ENCODE peak calls at places on chromosomes 2 and 18, in seven cellular contexts. Q is IMR-90, E is adrenal gland, G is keratinocyte, V is small intestine, R is aorta, I is right cardiac atrium. C is an unnamed sample.

GRCh38 chr2:30149513-30149912 is 2.7 kb downstream of the YPEL5 start:
- DNase-seq in R (no peak), I (no peak), G (no peak), E (no peak), V (no peak), Q (no peak), C (peak; percentile 86)

GRCh38 chr2:240055177-240055917 is 2.0 kb upstream of the OR6B3 start:
- DNase-seq in I (no peak), R (no peak), E (no peak), V (no peak), Q (no peak), G (no peak), C (no peak)

GRCh38 chr2:7672685-7673071 is 755.5 kb downstream of the RNF144A start:
- DNase-seq in Q (no peak), R (no peak), G (no peak), E (no peak), I (no peak), V (no peak), C (no peak)

GRCh38 chr2:74149570-74150319 is 2.0 kb upstream of the BOLA3 start:
- DNase-seq in Q (no peak), V (no peak), G (no peak), E (no peak), I (no peak), R (no peak), C (no peak)

GRCh38 chr2:241445426-241445825 is 63.0 kb downstream of the STK25 start:
- DNase-seq in R (no peak), V (no peak), I (no peak), E (no peak), G (no peak), Q (no peak), C (no peak)

GRCh38 chr18:11035814-11036213 is 113.6 kb downstream of the PIEZO2 start:
- DNase-seq in Q (no peak), G (no peak), R (no peak), V (no peak), I (no peak), E (no peak), C (no peak)

GRCh38 chr2:29590211-29590610 is 331.2 kb downstream of the ALK start:
- DNase-seq in Q (no peak), I (no peak), R (no peak), G (no peak), V (no peak), E (no peak), C (no peak)

GRCh38 chr2:28810384-28811285 is at the start of gene SPDYA:
- DNase-seq in I (peak; percentile 90), V (peak; percentile 77), R (peak; percentile 94), Q (peak; percentile 36), G (no peak), E (peak; percentile 80), C (peak; percentile 83)

GRCh38 chr18:21774722-21775121 is 34.1 kb downstream of the MIB1 start:
- DNase-seq in V (no peak), R (no peak), E (no peak), G (no peak), I (no peak), Q (no peak), C (no peak)

GRCh38 chr2:231781798-231782726 is 980 bp upstream of the PDE6D start:
- DNase-seq in V (peak; percentile 72), I (no peak), R (no peak), Q (peak; percentile 42), E (peak; percentile 46), G (no peak), C (peak; percentile 36)

GRCh38 chr2:161044095-161044874 is 115.9 kb upstream of the TANK start:
- DNase-seq in I (no peak), V (no peak), G (no peak), E (no peak), Q (peak; percentile 73), R (no peak), C (no peak)

GRCh38 chr2:175439416-175439815 is 257.9 kb upstream of the ATP5MC3 start:
- DNase-seq in I (no peak), G (no peak), Q (no peak), E (no peak), V (no peak), R (no peak), C (no peak)

GRCh38 chr18:59124370-59124704 is 15.3 kb upstream of the SEC11C start:
- DNase-seq in R (no peak), G (no peak), E (no peak), I (no peak), V (no peak), Q (no peak), C (peak; percentile 32)

GRCh38 chr2:176066645-176067586 is 16.8 kb downstream of the EVX2 start:
- DNase-seq in R (no peak), E (no peak), I (no peak), Q (no peak), G (no peak), V (no peak), C (no peak)

GRCh38 chr2:84257871-84258270 is 201.2 kb downstream of the SUCLG1 start:
- DNase-seq in V (no peak), R (no peak), G (no peak), I (no peak), E (no peak), Q (no peak), C (peak; percentile 15)

GRCh38 chr18:9707381-9708056 is 582 bp upstream of the RAB31 start:
- DNase-seq in I (no peak), G (no peak), R (no peak), Q (peak; percentile 45), E (no peak), V (no peak), C (no peak)

GRCh38 chr2:147351789-147352188 is 493.0 kb upstream of the ACVR2A start:
- DNase-seq in G (no peak), V (no peak), R (no peak), I (no peak), E (no peak), Q (no peak), C (no peak)

GRCh38 chr18:57957210-57957609 is 86.8 kb upstream of the NEDD4L start:
- DNase-seq in Q (no peak), G (no peak), I (no peak), R (no peak), V (no peak), E (no peak), C (no peak)

GRCh38 chr2:49770919-49771318 is 616.6 kb upstream of the FSHR start:
- DNase-seq in E (no peak), R (peak; percentile 79), Q (no peak), V (peak; percentile 38), I (peak; percentile 51), G (peak; percentile 11), C (peak; percentile 22)

GRCh38 chr2:165953306-165953654 is 296 bp downstream of the TTC21B start:
- DNase-seq in E (no peak), G (no peak), V (no peak), I (no peak), Q (no peak), R (no peak), C (peak; percentile 73)

GRCh38 chr2:184814428-184814827 is 216.1 kb downstream of the ZNF804A start:
- DNase-seq in G (no peak), E (no peak), I (no peak), R (no peak), V (no peak), Q (no peak), C (no peak)

GRCh38 chr2:225735844-225736243 is 336.3 kb downstream of the NYAP2 start:
- DNase-seq in E (peak; percentile 43), V (no peak), Q (peak; percentile 95), I (no peak), G (peak; percentile 48), R (no peak), C (no peak)

GRCh38 chr2:33521791-33522281 is 45.4 kb downstream of the RASGRP3 start:
- DNase-seq in R (no peak), I (no peak), E (no peak), G (no peak), V (no peak), Q (no peak), C (no peak)

GRCh38 chr2:239819091-239819973 is 205.8 kb downstream of the NDUFA10 start:
- DNase-seq in I (no peak), R (peak; percentile 48), Q (no peak), E (no peak), G (no peak), V (no peak), C (no peak)

GRCh38 chr2:172461591-172462392 is 34.4 kb downstream of the ITGA6 start:
- DNase-seq in E (peak; percentile 63), R (peak; percentile 86), I (peak; percentile 81), V (peak; percentile 79), Q (peak; percentile 34), G (no peak), C (peak; percentile 82)
- H3K4me1 ChIP-seq in E (no peaks in the 10 kb centered on the region), R (no peaks in the 10 kb centered on the region), I (peaks cover 3% of the 10 kb centered on the region), V (peaks cover 9% of the 10 kb centered on the region), Q (peaks cover 6% of the 10 kb centered on the region), G (peaks cover 86% of the 10 kb centered on the region), C (peaks cover 5% of the 10 kb centered on the region)

GRCh38 chr2:216696321-216696720 is 972 bp upstream of the IGFBP5 start:
- DNase-seq in V (no peak), E (no peak), Q (no peak), R (no peak), I (no peak), G (no peak), C (no peak)
- H3K4me1 ChIP-seq in V (no peaks in the 10 kb centered on the region), E (peaks cover 23% of the 10 kb centered on the region), Q (peaks cover 26% of the 10 kb centered on the region), R (no peaks in the 10 kb centered on the region), I (peaks cover 1% of the 10 kb centered on the region), G (peaks cover 41% of the 10 kb centered on the region), C (peaks cover 33% of the 10 kb centered on the region)

GRCh38 chr18:76445275-76445674 is 49.8 kb downstream of the ZNF516 start:
- DNase-seq in E (no peak), Q (peak; percentile 84), R (no peak), I (no peak), V (no peak), G (no peak), C (no peak)

GRCh38 chr18:76445741-76446232 is 49.3 kb downstream of the ZNF516 start:
- DNase-seq in E (no peak), V (peak; percentile 39), R (peak; percentile 50), G (no peak), Q (no peak), I (no peak), C (no peak)

GRCh38 chr18:76446746-76447267 is 48.2 kb downstream of the ZNF516 start:
- DNase-seq in E (no peak), Q (no peak), G (no peak), V (no peak), R (no peak), I (no peak), C (no peak)

GRCh38 chr18:76447268-76447890 is 47.7 kb downstream of the ZNF516 start:
- DNase-seq in R (peak; percentile 67), I (no peak), V (no peak), Q (no peak), G (no peak), E (no peak), C (no peak)

GRCh38 chr18:76446321-76446720 is 48.7 kb downstream of the ZNF516 start:
- DNase-seq in V (no peak), G (no peak), R (peak; percentile 67), I (no peak), Q (no peak), E (no peak), C (no peak)
- H3K4me1 ChIP-seq in V (peaks cover 4% of the 10 kb centered on the region), G (peaks cover 27% of the 10 kb centered on the region), R (no peaks in the 10 kb centered on the region), I (peaks cover 9% of the 10 kb centered on the region), Q (peaks cover 34% of the 10 kb centered on the region), E (peaks cover 33% of the 10 kb centered on the region), C (peaks cover 5% of the 10 kb centered on the region)

GRCh38 chr2:43458002-43458628 is 137.7 kb downstream of the THADA start:
- DNase-seq in I (no peak), G (no peak), R (no peak), V (no peak), Q (peak; percentile 87), E (no peak), C (peak; percentile 48)
- H3K4me1 ChIP-seq in I (peaks cover 6% of the 10 kb centered on the region), G (peaks cover 45% of the 10 kb centered on the region), R (peaks cover 16% of the 10 kb centered on the region), V (peaks cover 5% of the 10 kb centered on the region), Q (peaks cover 17% of the 10 kb centered on the region), E (peaks cover 36% of the 10 kb centered on the region), C (peaks cover 10% of the 10 kb centered on the region)